ENCODE peak calls at places on chromosomes 6 and 20, in ten cellular contexts. O is KBM-7; K is effector CD4-positive, alpha-beta T cell; Q is lower leg skin; G is kidney glomerular epithelial cell; I is Calu3; E is esophagus squamous epithelium; V is HFFc6; B is stimulated activated naive CD4-positive, alpha-beta T cell; C is neural crest cell. N is an unnamed sample.
A peak's percentile ranks its signal among the peaks of the same experiment; 100 is the strongest.

GRCh38 chr6:158369241-158369640 is 57.0 kb downstream of the TULP4 start:
- DNase-seq in C (no peak), G (peak; percentile 36), B (no peak), K (no peak), E (no peak), V (no peak), I (no peak), Q (no peak), O (no peak), N (no peak)

GRCh38 chr6:1766663-1767062 is 156.9 kb downstream of the FOXC1 start:
- DNase-seq in V (no peak), K (no peak), E (no peak), Q (no peak), C (no peak), G (peak; percentile 10), I (peak; percentile 42), O (no peak), B (no peak), N (no peak)

GRCh38 chr6:36837686-36838085 is 1.6 kb downstream of the CPNE5 start:
- DNase-seq in B (no peak), I (no peak), Q (no peak), G (no peak), V (no peak), O (no peak), E (no peak), C (no peak), K (no peak), N (no peak)

GRCh38 chr20:56986931-56987720 is 279.3 kb downstream of the BMP7 start:
- DNase-seq in I (no peak), G (no peak), E (no peak), V (peak; percentile 8), O (no peak), C (no peak), B (no peak), K (no peak), Q (no peak), N (no peak)

GRCh38 chr6:31945507-31946369 is at the start of gene CFB:
- DNase-seq in C (no peak), B (no peak), I (peak; percentile 98), O (no peak), K (no peak), V (peak; percentile 78), E (no peak), Q (peak; percentile 81), G (peak; percentile 83), N (peak; percentile 93)

GRCh38 chr20:38222231-38222922 is 38.2 kb downstream of the KIAA1755 start:
- DNase-seq in B (peak; percentile 6), K (peak; percentile 32), Q (peak; percentile 46), I (peak; percentile 92), G (peak; percentile 38), O (peak; percentile 78), V (peak; percentile 37), E (no peak), C (peak; percentile 85), N (peak; percentile 82)

GRCh38 chr20:32352101-32352720 is 5.9 kb upstream of the ASXL1 start:
- DNase-seq in K (no peak), B (no peak), I (no peak), G (no peak), E (no peak), V (no peak), O (no peak), C (no peak), Q (no peak), N (no peak)

GRCh38 chr6:169277619-169278018 is 24.0 kb upstream of the THBS2 start:
- DNase-seq in E (no peak), O (no peak), K (no peak), C (no peak), G (no peak), I (no peak), B (no peak), V (no peak), Q (no peak), N (no peak)

GRCh38 chr6:15369838-15370237 is 124.0 kb downstream of the JARID2 start:
- DNase-seq in Q (no peak), E (no peak), B (no peak), V (no peak), O (no peak), G (no peak), C (no peak), I (no peak), K (no peak), N (no peak)

GRCh38 chr20:40339661-40340449 is 349.2 kb downstream of the MAFB start:
- DNase-seq in C (no peak), G (no peak), I (no peak), E (no peak), O (peak; percentile 16), K (no peak), B (no peak), V (no peak), Q (peak; percentile 59), N (no peak)

GRCh38 chr20:47574616-47575401 is 73.1 kb downstream of the NCOA3 start:
- DNase-seq in I (peak; percentile 32), C (no peak), K (no peak), B (no peak), G (no peak), Q (no peak), V (no peak), O (no peak), E (no peak), N (no peak)

GRCh38 chr6:167742719-167743303 is 83.9 kb upstream of the AFDN start:
- DNase-seq in Q (no peak), C (peak; percentile 25), B (no peak), V (no peak), K (no peak), G (peak; percentile 61), O (no peak), I (peak; percentile 20), E (no peak), N (no peak)

GRCh38 chr6:167567142-167568033 is 242.5 kb downstream of the TTLL2 start:
- DNase-seq in G (no peak), K (no peak), I (peak; percentile 71), B (no peak), Q (peak; percentile 15), O (no peak), E (no peak), C (no peak), V (no peak), N (no peak)

GRCh38 chr20:17533396-17533795 is 2.2 kb upstream of the BFSP1 start:
- DNase-seq in G (peak; percentile 4), K (no peak), B (no peak), I (no peak), V (peak; percentile 44), O (peak; percentile 73), E (no peak), Q (peak; percentile 31), C (peak; percentile 6), N (peak; percentile 60)

GRCh38 chr6:65649392-65649791 is 57.6 kb downstream of the EYS start:
- DNase-seq in V (no peak), B (no peak), E (no peak), I (no peak), K (no peak), G (no peak), O (no peak), Q (no peak), C (no peak), N (no peak)

GRCh38 chr20:49561256-49561655 is 6.7 kb downstream of the PTGIS start:
- DNase-seq in K (no peak), C (no peak), Q (no peak), G (no peak), V (no peak), O (no peak), B (no peak), E (no peak), I (no peak), N (no peak)

GRCh38 chr20:63000958-63001357 is 5.8 kb downstream of the BHLHE23 start:
- DNase-seq in V (no peak), Q (no peak), I (no peak), B (no peak), G (no peak), O (no peak), K (no peak), E (no peak), C (no peak), N (no peak)

GRCh38 chr6:160137989-160138835 is 16.6 kb downstream of the SLC22A1 start:
- DNase-seq in I (peak; percentile 64), B (peak; percentile 25), O (peak; percentile 65), V (peak; percentile 70), K (peak; percentile 37), C (peak; percentile 57), Q (no peak), G (peak; percentile 83), E (no peak), N (peak; percentile 53)

GRCh38 chr6:722077-722524 is 29.2 kb upstream of the EXOC2 start:
- DNase-seq in K (peak; percentile 66), O (peak; percentile 62), G (peak; percentile 50), E (no peak), I (peak; percentile 76), Q (peak; percentile 47), B (peak; percentile 16), C (peak; percentile 78), V (peak; percentile 84), N (peak; percentile 87)

GRCh38 chr20:62732356-62732755 is 23.7 kb downstream of the NTSR1 start:
- DNase-seq in Q (no peak), V (no peak), B (no peak), K (no peak), C (no peak), I (no peak), E (no peak), O (no peak), G (no peak), N (no peak)

GRCh38 chr20:40472905-40473304 is 216.1 kb downstream of the MAFB start:
- DNase-seq in G (no peak), V (no peak), K (no peak), Q (no peak), E (no peak), I (no peak), O (no peak), C (no peak), B (no peak), N (no peak)

GRCh38 chr20:3706774-3707507 is 5.5 kb downstream of the SIGLEC1 start:
- DNase-seq in O (no peak), I (no peak), C (no peak), G (no peak), E (no peak), B (no peak), V (peak; percentile 33), K (no peak), Q (no peak), N (peak; percentile 70)

GRCh38 chr6:4588581-4588980 is 187.6 kb upstream of the CDYL start:
- DNase-seq in Q (no peak), G (no peak), C (no peak), K (no peak), I (no peak), B (no peak), V (no peak), E (no peak), O (no peak), N (no peak)

GRCh38 chr6:125271486-125272159 is 30.1 kb downstream of the HDDC2 start:
- DNase-seq in B (no peak), E (no peak), G (no peak), K (no peak), Q (no peak), C (no peak), V (no peak), I (no peak), O (no peak), N (no peak)

GRCh38 chr6:147390909-147391536 is 117.5 kb upstream of the SAMD5 start:
- DNase-seq in E (no peak), G (peak; percentile 6), O (peak; percentile 23), C (no peak), I (no peak), V (peak; percentile 13), Q (no peak), B (no peak), K (no peak), N (no peak)

GRCh38 chr6:25229671-25230321 is 49.4 kb upstream of the CARMIL1 start:
- DNase-seq in B (no peak), K (no peak), V (peak; percentile 80), O (no peak), Q (no peak), I (peak; percentile 52), C (no peak), G (peak; percentile 77), E (no peak), N (peak; percentile 81)

GRCh38 chr6:166156942-166157341 is 10.7 kb downstream of the TBXT start:
- DNase-seq in I (no peak), B (no peak), G (no peak), Q (no peak), V (no peak), E (no peak), O (peak; percentile 14), C (no peak), K (no peak), N (no peak)

GRCh38 chr6:28683945-28684538 is 158.4 kb downstream of the GPX5 start:
- DNase-seq in K (peak; percentile 12), B (no peak), E (no peak), V (peak; percentile 60), O (peak; percentile 72), Q (no peak), G (peak; percentile 51), I (peak; percentile 48), C (peak; percentile 8), N (peak; percentile 50)

N was measured in AG08395.